ENCODE peak calls at places on chromosomes 11 and 22, in ten cellular contexts. J, K, E, L, W, T, D, S, A and R are unnamed samples.

GRCh38 chr11:65849366-65849765 is 8.6 kb downstream of the CFL1 start:
- DNase-seq in S (no peak), W (no peak), T (no peak), D (no peak), E (peak; percentile 36), J (no peak), L (no peak), K (no peak), A (no peak), R (no peak)

GRCh38 chr11:110373061-110373702 is 56.6 kb upstream of the FDX1 start:
- DNase-seq in D (no peak), A (no peak), J (no peak), K (no peak), S (no peak), E (peak; percentile 64), T (peak; percentile 92), L (no peak), W (no peak), R (no peak)

GRCh38 chr11:6602096-6602940 is 1.1 kb downstream of the RRP8 start:
- DNase-seq in A (no peak), S (no peak), W (no peak), L (no peak), K (no peak), E (no peak), D (no peak), J (no peak), T (no peak), R (no peak)

GRCh38 chr11:89181111-89181510 is 3.4 kb downstream of the TYR start:
- DNase-seq in S (no peak), J (no peak), L (no peak), E (no peak), D (no peak), W (no peak), T (no peak), K (no peak), A (no peak), R (no peak)

GRCh38 chr22:22576244-22576988 is 17.4 kb upstream of the PRAME start:
- DNase-seq in W (peak; percentile 60), E (peak; percentile 64), J (no peak), T (no peak), K (peak; percentile 29), D (peak; percentile 67), L (peak; percentile 75), S (peak; percentile 58), A (peak; percentile 55), R (peak; percentile 51)

GRCh38 chr11:130434521-130435223 is 6.3 kb upstream of the ADAMTS8 start:
- DNase-seq in S (peak; percentile 84), D (peak; percentile 55), K (peak; percentile 68), A (peak; percentile 68), E (peak; percentile 96), J (peak; percentile 87), W (peak; percentile 72), L (peak; percentile 91), T (peak; percentile 44), R (peak; percentile 77)

GRCh38 chr11:65498042-65498726 is 661 bp upstream of the MALAT1 start:
- DNase-seq in S (peak; percentile 87), L (peak; percentile 83), D (no peak), A (no peak), J (no peak), W (peak; percentile 78), T (peak; percentile 53), E (peak; percentile 50), K (no peak), R (peak; percentile 77)

GRCh38 chr11:45085657-45086501 is 60.6 kb upstream of the PRDM11 start:
- DNase-seq in K (no peak), A (no peak), S (no peak), L (no peak), T (no peak), W (no peak), E (no peak), D (no peak), J (no peak), R (no peak)

GRCh38 chr22:47616396-47617020 is 854.1 kb downstream of the TBC1D22A start:
- DNase-seq in A (no peak), E (no peak), K (no peak), S (no peak), W (no peak), D (no peak), J (peak; percentile 50), T (no peak), L (no peak), R (no peak)

GRCh38 chr11:36586543-36586942 is 7.8 kb upstream of the IFTAP start:
- DNase-seq in A (no peak), S (no peak), D (no peak), E (no peak), W (no peak), T (no peak), K (no peak), J (no peak), L (no peak), R (no peak)

GRCh38 chr11:834371-835316 is 1.9 kb downstream of the CD151 start:
- DNase-seq in D (no peak), J (peak; percentile 78), K (peak; percentile 72), S (no peak), A (peak; percentile 82), T (no peak), L (peak; percentile 78), E (peak; percentile 94), W (no peak), R (peak; percentile 51)

GRCh38 chr11:134538793-134539192 is 126.8 kb upstream of the B3GAT1 start:
- DNase-seq in D (no peak), K (no peak), E (no peak), L (no peak), W (no peak), T (no peak), S (no peak), A (no peak), J (no peak), R (no peak)

GRCh38 chr11:61697764-61698163 is 17.6 kb downstream of the DAGLA start:
- DNase-seq in A (no peak), T (no peak), S (no peak), J (no peak), K (no peak), E (no peak), D (no peak), W (no peak), L (no peak), R (no peak)

GRCh38 chr22:49800408-49801238 is 27.1 kb downstream of the BRD1 start:
- DNase-seq in S (no peak), L (no peak), A (no peak), W (no peak), E (no peak), K (no peak), D (no peak), T (no peak), J (no peak), R (no peak)

GRCh38 chr11:8814923-8815240 is 96.1 kb upstream of the AKIP1 start:
- DNase-seq in W (no peak), E (no peak), S (no peak), T (no peak), L (no peak), J (no peak), D (no peak), K (no peak), A (no peak), R (no peak)

GRCh38 chr11:8156877-8157276 is 11.9 kb downstream of the RIC3 start:
- DNase-seq in E (no peak), W (no peak), J (no peak), A (no peak), K (no peak), L (no peak), D (no peak), T (no peak), S (no peak), R (no peak)

GRCh38 chr11:57792060-57792541 is 30.5 kb downstream of the CTNND1 start:
- DNase-seq in J (peak; percentile 96), K (no peak), W (peak; percentile 90), E (no peak), T (peak; percentile 93), D (no peak), A (peak; percentile 74), L (no peak), S (no peak), R (peak; percentile 92)

GRCh38 chr11:911890-912219 is 1.2 kb upstream of the CHID1 start:
- DNase-seq in L (no peak), S (no peak), E (no peak), T (no peak), J (no peak), K (no peak), W (no peak), A (no peak), D (no peak), R (no peak)

GRCh38 chr11:124108158-124108557 is 7.1 kb upstream of the VWA5A start:
- DNase-seq in K (peak; percentile 22), D (no peak), E (peak; percentile 53), T (no peak), S (peak; percentile 14), W (no peak), A (no peak), J (no peak), L (peak; percentile 58), R (peak; percentile 43)
- TF ChIP-seq CTCF in K (peak; percentile 42), D (peak; percentile 37), E (peak; percentile 56), T (peak; percentile 39), S (peak; percentile 60), W (peak; percentile 22), A (no peak), J (no peak), L (peak; percentile 62), R (no peak)

DNA sequence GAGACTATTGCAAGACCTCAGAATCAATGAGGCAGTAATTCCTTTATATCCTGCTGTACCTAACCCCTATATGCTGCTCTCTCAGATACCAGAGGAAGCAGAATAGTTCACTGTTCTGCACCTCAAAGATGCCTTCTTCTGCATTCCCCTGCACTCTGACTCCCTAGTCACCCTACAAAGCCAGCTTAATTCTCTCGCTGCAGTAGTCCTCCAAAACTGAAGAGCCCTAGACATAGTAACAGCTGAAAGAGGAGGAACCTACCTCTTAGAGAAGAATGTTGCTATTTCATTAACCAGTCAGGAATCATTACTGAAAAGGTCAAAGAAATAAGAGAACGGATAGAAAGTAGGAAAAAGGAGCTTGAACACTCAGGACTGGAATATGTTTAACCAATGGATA is 49.3 kb downstream of the PRSS23 start:
- DNase-seq in T (no peak), K (no peak), W (no peak), J (no peak), A (no peak), E (no peak), D (no peak), L (no peak), S (no peak), R (no peak)
- TF ChIP-seq CTCF in T (no peak), K (no peak), W (no peak), J (no peak), A (no peak), E (no peak), D (no peak), L (no peak), S (no peak), R (no peak)

DNA sequence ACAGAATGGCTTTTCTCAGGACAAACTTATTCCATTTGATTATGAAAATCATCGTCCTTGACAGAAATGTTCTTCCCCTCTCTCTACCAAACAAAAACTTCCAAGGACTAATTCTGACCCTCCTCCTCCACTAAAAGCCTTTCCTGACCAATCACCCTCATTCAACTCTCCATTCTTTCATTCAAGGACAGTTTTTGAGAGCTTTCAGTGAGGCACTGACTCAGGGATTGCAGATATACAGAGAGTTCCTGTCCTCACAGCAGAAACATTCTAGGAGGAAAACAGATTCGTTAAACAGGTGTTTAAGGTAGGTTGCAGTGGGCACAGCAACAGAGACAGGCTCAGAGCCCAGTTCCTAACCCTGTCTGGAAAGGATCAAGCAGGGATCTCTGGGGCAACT is 41.5 kb downstream of the OR4D9 start:
- DNase-seq in J (no peak), K (no peak), L (no peak), T (no peak), W (no peak), A (no peak), S (no peak), E (no peak), D (no peak), R (no peak)
- TF ChIP-seq CTCF in J (no peak), K (no peak), L (no peak), T (no peak), W (no peak), A (no peak), S (no peak), E (no peak), D (no peak), R (no peak)

GRCh38 chr11:121870202-121871045 is 245.6 kb downstream of the BLID start:
- DNase-seq in T (no peak), E (peak; percentile 53), L (peak; percentile 42), A (no peak), S (no peak), K (no peak), J (no peak), W (no peak), D (no peak), R (no peak)
- TF ChIP-seq CTCF in T (no peak), E (peak; percentile 57), L (peak; percentile 54), A (no peak), S (no peak), K (peak; percentile 28), J (no peak), W (no peak), D (no peak), R (no peak)